ENCODE peak calls at places on chromosomes 16 and 17, in five cellular contexts. C, O, K, X and E are unnamed samples.

GRCh38 chr16:4426021-4426684 is 485 bp downstream of the DNAJA3 start:
- DNase-seq in X (no peak), C (no peak), O (no peak), K (no peak), E (no peak)

GRCh38 chr17:77692571-77693161 is 265.8 kb upstream of the TNRC6C start:
- DNase-seq in C (no peak), K (no peak), X (peak; percentile 9), O (no peak), E (peak; percentile 51)

GRCh38 chr16:4936181-4936990 is 562 bp downstream of the PPL start:
- DNase-seq in O (peak; percentile 87), K (peak; percentile 46), X (no peak), C (no peak), E (peak; percentile 40)

GRCh38 chr17:9938764-9939163 is 33.7 kb upstream of the RCVRN start:
- DNase-seq in X (no peak), K (no peak), O (no peak), C (no peak), E (no peak)

GRCh38 chr17:2683912-2684311 is 27.7 kb downstream of the CLUH start:
- DNase-seq in X (peak; percentile 75), O (no peak), K (no peak), C (no peak), E (no peak)

GRCh38 chr17:16910341-16910740 is 61.6 kb downstream of the TNFRSF13B start:
- DNase-seq in X (no peak), K (no peak), C (no peak), O (no peak), E (no peak)

GRCh38 chr16:10613771-10614485 is 33.5 kb upstream of the EMP2 start:
- DNase-seq in O (no peak), X (no peak), C (no peak), K (no peak), E (no peak)

GRCh38 chr17:47192549-47192948 is 3.5 kb upstream of the CDC27 start:
- DNase-seq in C (no peak), K (no peak), X (no peak), O (no peak), E (no peak)

GRCh38 chr17:1399366-1399678 is 700 bp downstream of the YWHAE start:
- DNase-seq in C (peak; percentile 63), X (no peak), K (no peak), O (no peak), E (no peak)

GRCh38 chr17:64218066-64218465 is 45.0 kb downstream of the TEX2 start:
- DNase-seq in K (no peak), X (no peak), C (no peak), O (no peak), E (no peak)

GRCh38 chr17:45222994-45223540 is 1.4 kb downstream of the FMNL1 start:
- DNase-seq in O (no peak), K (no peak), X (no peak), C (no peak), E (no peak)

GRCh38 chr16:28904363-28904762 is 20.7 kb downstream of the RABEP2 start:
- DNase-seq in O (peak; percentile 74), K (no peak), C (no peak), X (no peak), E (no peak)

GRCh38 chr17:76009969-76010661 is 9.5 kb downstream of the CDK3 start:
- DNase-seq in K (no peak), C (peak; percentile 67), X (no peak), O (no peak), E (no peak)

GRCh38 chr16:89456412-89456811 is 33.9 kb downstream of the ANKRD11 start:
- DNase-seq in X (no peak), K (no peak), O (peak; percentile 15), C (no peak), E (no peak)

GRCh38 chr16:884232-884631 is 83.7 kb upstream of the GNG13 start:
- DNase-seq in K (no peak), O (no peak), X (no peak), C (no peak), E (no peak)

GRCh38 chr16:8088820-8089338 is 501.4 kb downstream of the TMEM114 start:
- DNase-seq in X (no peak), C (no peak), O (no peak), K (no peak), E (no peak)

GRCh38 chr16:8099586-8099985 is 490.7 kb downstream of the TMEM114 start:
- DNase-seq in K (no peak), X (no peak), C (no peak), O (no peak), E (no peak)

GRCh38 chr16:8096211-8096610 is 494.1 kb downstream of the TMEM114 start:
- DNase-seq in X (no peak), O (no peak), K (no peak), C (no peak), E (no peak)

DNA sequence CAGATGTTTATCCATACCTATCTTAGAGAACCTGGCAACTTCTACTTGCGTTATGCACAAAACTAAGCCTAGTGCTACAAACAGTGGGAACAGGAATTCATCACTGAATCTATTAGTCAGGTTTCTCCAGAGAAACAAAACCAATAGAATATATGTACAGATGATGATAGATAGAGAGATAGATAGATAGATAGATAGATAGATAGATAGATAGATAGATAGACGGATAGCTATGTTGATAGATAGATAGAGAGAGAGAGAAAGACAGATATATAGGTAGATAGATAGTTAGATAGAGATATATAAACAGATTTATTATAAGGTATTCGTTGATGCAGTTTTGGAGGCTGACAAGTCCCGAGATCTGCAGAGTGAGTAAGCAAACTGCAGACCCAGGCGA is 495.6 kb downstream of the TMEM114 start:
- DNase-seq in O (no peak), K (no peak), C (no peak), X (no peak), E (no peak)
- H3K4me3 ChIP-seq in O (no peak overlapping the region), K (no peak overlapping the region), C (no peak overlapping the region), X (no peak overlapping the region), E (no peak overlapping the region)

DNA sequence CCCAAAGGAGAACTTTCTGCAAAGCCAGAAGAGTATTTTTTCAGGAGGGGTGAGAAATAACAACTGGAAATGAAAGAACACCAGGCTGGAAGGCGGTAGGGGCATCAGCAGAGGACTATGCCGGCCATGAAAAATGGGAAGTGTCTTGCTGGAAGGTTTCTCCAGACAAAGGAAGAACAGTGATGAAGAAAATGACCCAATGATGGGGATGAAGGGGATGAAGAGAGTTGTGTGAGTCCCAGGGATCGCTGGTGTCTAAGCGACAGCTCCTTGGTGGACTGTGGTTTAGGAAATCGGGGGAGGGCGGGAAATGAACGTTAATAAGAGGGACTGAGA is 623 bp downstream of the TTLL6 start:
- DNase-seq in O (no peak), K (no peak), X (no peak), C (no peak), E (no peak)
- H3K4me3 ChIP-seq in O (no peak overlapping the region), K (peak overlapping the region; percentile 44), X (no peak overlapping the region), C (peak overlapping the region; percentile 17), E (no peak overlapping the region)

GRCh38 chr16:67170948-67171649 is 761 bp downstream of the NOL3 start:
- DNase-seq in C (no peak), O (no peak), X (peak; percentile 41), K (no peak), E (no peak)

GRCh38 chr16:67167588-67167987 is 2.8 kb upstream of the NOL3 start:
- DNase-seq in C (no peak), K (no peak), O (peak; percentile 71), X (no peak), E (no peak)

GRCh38 chr16:67170168-67170947 is at the start of gene NOL3:
- DNase-seq in X (peak; percentile 76), K (peak; percentile 90), C (no peak), O (peak; percentile 93), E (peak; percentile 73)

GRCh38 chr16:67169011-67169451 is 1.3 kb upstream of the NOL3 start:
- DNase-seq in K (peak; percentile 44), X (no peak), O (no peak), C (no peak), E (no peak)

DNA sequence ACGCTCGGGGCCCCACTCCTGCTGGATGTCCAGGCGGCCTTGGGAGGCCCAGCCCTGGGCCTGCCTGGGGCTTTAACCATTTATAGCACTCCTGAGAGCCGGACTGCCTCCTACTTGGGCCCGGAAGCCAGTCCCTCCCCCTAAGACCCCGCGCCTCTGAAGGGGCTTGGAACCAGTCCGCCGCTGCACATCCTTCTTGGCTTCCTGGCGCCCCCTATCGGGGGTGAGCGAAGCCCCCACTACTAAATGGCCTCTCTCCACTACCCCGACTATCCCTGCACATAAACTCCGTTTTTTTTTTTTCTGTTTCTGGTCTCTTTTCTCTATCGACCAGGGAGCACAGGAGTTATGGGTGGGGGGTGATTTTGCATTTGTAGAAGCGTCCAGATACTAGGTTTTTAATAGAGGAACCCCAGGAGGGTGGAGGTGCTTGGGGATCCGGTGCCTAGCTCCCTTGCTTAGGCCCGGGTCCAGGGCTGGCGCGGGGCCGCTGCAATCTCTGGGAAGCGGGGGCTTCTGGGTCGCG is 633 bp upstream of the NOL3 start:
- DNase-seq in K (peak; percentile 77), O (peak; percentile 71), X (no peak), C (no peak), E (no peak)
- H3K4me3 ChIP-seq in K (peak overlapping the region; percentile 49), O (peak overlapping the region; percentile 10), X (peak overlapping the region; percentile 34), C (peak overlapping the region; percentile 39), E (peak overlapping the region; percentile 49)

GRCh38 chr16:87178177-87178863 is 138.9 kb downstream of the C16orf95 start:
- DNase-seq in C (no peak), K (no peak), X (no peak), O (no peak), E (no peak)
- H3K4me3 ChIP-seq in C (no peak overlapping the region), K (no peak overlapping the region), X (no peak overlapping the region), O (no peak overlapping the region), E (no peak overlapping the region)